ENCODE peak calls at places on chromosomes 3 and 15, in six cellular contexts. H is Caco-2, I is endothelial cell of umbilical vein, B is ovary, X is left lung, N is SJSA1. T is an unnamed sample. For H3K4me1, the result is how much of the 10 kb centered on the place peaks cover.

GRCh38 chr3:43425829-43426228 is 139.5 kb downstream of the SNRK start:
- DNase-seq in X (no peak), I (no peak), N (no peak), H (no peak), B (no peak), T (no peak)

GRCh38 chr3:63450023-63450422 is 171.9 kb downstream of the SYNPR start:
- DNase-seq in H (no peak), X (no peak), I (no peak), N (no peak), B (no peak), T (no peak)

GRCh38 chr3:26757978-26758377 is 135.4 kb downstream of the LRRC3B start:
- DNase-seq in X (no peak), B (no peak), H (no peak), I (no peak), N (no peak), T (no peak)

GRCh38 chr15:50633653-50634052 is 52.9 kb downstream of the TRPM7 start:
- DNase-seq in H (no peak), X (no peak), B (no peak), N (no peak), I (peak), T (no peak)

GRCh38 chr15:74787251-74788041 is 5.6 kb downstream of the CSK start:
- DNase-seq in N (peak), X (peak), H (no peak), I (no peak), B (no peak), T (peak)

GRCh38 chr15:73078722-73079121 is 26.5 kb downstream of the NEO1 start:
- DNase-seq in X (no peak), N (peak), H (no peak), B (no peak), I (no peak), T (no peak)

GRCh38 chr15:85541744-85542143 is 161.3 kb downstream of the AKAP13 start:
- DNase-seq in I (no peak), X (no peak), B (no peak), H (no peak), N (no peak), T (no peak)

GRCh38 chr3:14366915-14367523 is 35.4 kb upstream of the SLC6A6 start:
- DNase-seq in N (no peak), X (no peak), B (no peak), H (no peak), I (no peak), T (no peak)

GRCh38 chr3:133854264-133854663 is 41.4 kb downstream of the RAB6B start:
- DNase-seq in N (no peak), X (no peak), I (no peak), B (no peak), H (no peak), T (no peak)

GRCh38 chr3:27483117-27484001 is 825 bp downstream of the SLC4A7 start:
- DNase-seq in N (peak), B (peak), H (peak), X (peak), I (peak), T (no peak)

GRCh38 chr15:95996494-95996893 is 334.0 kb upstream of the NR2F2 start:
- DNase-seq in N (no peak), I (no peak), B (no peak), H (no peak), X (no peak), T (no peak)

GRCh38 chr15:78697449-78697848 is 56.4 kb upstream of the CHRNB4 start:
- DNase-seq in X (no peak), N (no peak), B (no peak), H (no peak), I (no peak), T (no peak)

GRCh38 chr3:51982352-51982837 is 940 bp upstream of the ACY1 start:
- DNase-seq in H (peak), N (no peak), B (no peak), X (peak), I (no peak), T (no peak)

GRCh38 chr3:135215516-135215915 is 420.5 kb downstream of the EPHB1 start:
- DNase-seq in N (no peak), X (no peak), H (no peak), I (no peak), B (no peak), T (no peak)

GRCh38 chr3:14147617-14148016 is 22.8 kb downstream of the TMEM43 start:
- DNase-seq in H (no peak), B (no peak), X (no peak), N (no peak), I (no peak), T (no peak)

GRCh38 chr3:54237109-54237508 is 114.8 kb downstream of the CACNA2D3 start:
- DNase-seq in B (no peak), H (no peak), N (no peak), I (no peak), X (no peak), T (no peak)

GRCh38 chr3:128491900-128492352 is 1.1 kb downstream of the GATA2 start:
- DNase-seq in X (no peak), I (peak), N (no peak), B (no peak), H (no peak), T (no peak)

GRCh38 chr3:37181766-37182165 is 7.4 kb upstream of the LRRFIP2 start:
- DNase-seq in I (no peak), N (no peak), B (no peak), H (no peak), X (no peak), T (no peak)

GRCh38 chr15:41825572-41826535 is 2.0 kb upstream of the JMJD7 start:
- DNase-seq in N (no peak), B (no peak), H (no peak), I (no peak), X (no peak), T (no peak)

GRCh38 chr3:20375302-20375701 is 189.3 kb upstream of the SGO1 start:
- DNase-seq in N (no peak), B (no peak), H (no peak), I (no peak), X (no peak), T (no peak)

GRCh38 chr3:63937661-63938651 is 25.8 kb upstream of the SCAANT1 start:
- DNase-seq in X (peak), B (no peak), I (no peak), N (no peak), H (peak), T (no peak)

GRCh38 chr3:64763980-64764379 is 76.2 kb upstream of the ADAMTS9 start:
- DNase-seq in B (no peak), N (no peak), H (no peak), I (no peak), X (no peak), T (no peak)

GRCh38 chr3:74592359-74592758 is 22.1 kb downstream of the CNTN3 start:
- DNase-seq in N (no peak), B (no peak), I (no peak), X (no peak), H (no peak), T (no peak)

GRCh38 chr3:150376001-150376848 is 31.9 kb upstream of the TSC22D2 start:
- DNase-seq in B (peak), X (no peak), I (peak), N (no peak), H (no peak), T (no peak)

GRCh38 chr3:129836381-129837056 is 57.0 kb downstream of the TMCC1 start:
- DNase-seq in X (no peak), I (no peak), H (no peak), N (no peak), B (no peak), T (no peak)

GRCh38 chr3:149534082-149534481 is 59.6 kb downstream of the TM4SF4 start:
- DNase-seq in N (no peak), I (no peak), B (no peak), H (no peak), X (no peak), T (no peak)

GRCh38 chr3:133928136-133928893 is 32.6 kb upstream of the RAB6B start:
- DNase-seq in H (no peak), I (no peak), B (no peak), X (no peak), N (no peak), T (no peak)

GRCh38 chr3:128009952-128010846 is 42.0 kb upstream of the SEC61A1 start:
- DNase-seq in H (no peak), N (no peak), B (no peak), X (no peak), I (no peak), T (no peak)

GRCh38 chr3:158748237-158748828 is 16.1 kb upstream of the RARRES1 start:
- DNase-seq in X (peak), H (no peak), N (no peak), B (no peak), I (peak), T (no peak)

GRCh38 chr3:71265365-71265935 is 318.1 kb downstream of the FOXP1 start:
- DNase-seq in B (no peak), I (no peak), X (no peak), N (no peak), H (no peak), T (no peak)

GRCh38 chr3:16094644-16095272 is 79.7 kb upstream of the GALNT15 start:
- DNase-seq in I (peak), B (no peak), X (no peak), H (no peak), N (no peak), T (no peak)

GRCh38 chr15:97174886-97175540 is 785.5 kb upstream of the ARRDC4 start:
- DNase-seq in B (no peak), N (no peak), I (no peak), X (no peak), H (no peak), T (no peak)

GRCh38 chr15:35673093-35673573 is 127.2 kb upstream of the DPH6 start:
- DNase-seq in B (no peak), H (peak), I (peak), X (no peak), N (no peak), T (no peak)

GRCh38 chr15:81091889-81092558 is 42.0 kb upstream of the CFAP161 start:
- DNase-seq in I (peak), H (no peak), X (no peak), B (peak), N (no peak), T (no peak)

GRCh38 chr3:42699511-42699971 is 3.1 kb downstream of the HHATL start:
- DNase-seq in B (peak), I (no peak), N (no peak), H (no peak), X (no peak), T (no peak)

DNA sequence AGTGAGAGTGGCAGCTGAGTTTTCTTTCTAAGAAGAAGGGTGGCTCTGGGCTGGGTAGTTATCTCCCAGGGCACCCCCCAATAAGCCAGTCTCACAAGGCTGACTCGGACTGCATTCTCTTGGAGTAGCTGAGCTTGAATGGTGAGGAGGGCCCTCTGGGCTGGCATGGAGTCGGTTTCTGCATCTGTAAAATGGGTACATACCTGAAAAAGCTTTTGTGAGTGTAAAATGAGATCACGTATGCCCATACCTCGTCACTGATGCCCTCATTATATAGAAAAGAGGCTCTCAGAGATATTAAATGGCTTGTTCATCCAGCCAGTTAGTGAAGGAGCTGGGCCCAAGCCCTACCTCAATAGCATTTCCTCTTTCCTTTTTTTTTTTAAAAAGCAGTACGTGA is 41.2 kb downstream of the SMAD6 start:
- DNase-seq in I (no peak), H (no peak), N (no peak), X (peak), B (no peak), T (no peak)
- H3K4me1 ChIP-seq in I (under half), H (under half), N (half or more), X (under half), B (under half), T (under half)

DNA sequence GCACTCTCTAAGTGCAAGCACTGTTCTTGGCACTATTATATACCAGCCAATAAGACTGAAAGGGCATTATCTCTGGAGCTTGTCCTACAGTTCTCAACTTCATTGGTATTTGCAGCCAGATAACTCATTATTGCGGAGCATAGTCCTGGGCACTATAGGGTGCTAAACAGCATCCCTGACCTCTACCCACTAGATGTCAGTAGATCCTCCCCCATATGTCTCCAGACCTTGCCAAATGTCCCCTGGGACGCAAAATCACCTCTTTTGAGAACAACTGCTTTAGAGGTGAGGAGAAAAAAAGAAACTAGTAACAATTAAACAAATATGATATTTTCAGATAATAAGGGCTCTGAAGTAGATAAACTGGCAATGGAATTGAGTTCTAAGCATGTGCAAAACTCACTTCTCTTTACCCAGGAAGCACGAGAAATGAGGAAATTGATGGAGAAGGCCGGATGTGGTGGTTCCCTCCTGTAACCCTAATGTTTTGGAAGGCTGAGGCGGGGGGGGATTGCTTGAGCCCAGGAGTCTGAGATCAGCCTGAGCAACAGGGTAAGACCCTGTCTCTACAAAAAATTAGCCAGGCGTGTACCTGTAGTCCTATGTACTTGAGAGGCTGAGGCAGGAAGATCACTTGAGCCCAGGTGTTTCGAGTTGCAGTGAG is 61.4 kb downstream of the FRMD4B start:
- DNase-seq in B (no peak), N (no peak), X (no peak), H (no peak), I (no peak), T (peak)
- H3K4me3 ChIP-seq in B (no peak), N (no peak), X (no peak), H (no peak), I (no peak), T (no peak)

DNA sequence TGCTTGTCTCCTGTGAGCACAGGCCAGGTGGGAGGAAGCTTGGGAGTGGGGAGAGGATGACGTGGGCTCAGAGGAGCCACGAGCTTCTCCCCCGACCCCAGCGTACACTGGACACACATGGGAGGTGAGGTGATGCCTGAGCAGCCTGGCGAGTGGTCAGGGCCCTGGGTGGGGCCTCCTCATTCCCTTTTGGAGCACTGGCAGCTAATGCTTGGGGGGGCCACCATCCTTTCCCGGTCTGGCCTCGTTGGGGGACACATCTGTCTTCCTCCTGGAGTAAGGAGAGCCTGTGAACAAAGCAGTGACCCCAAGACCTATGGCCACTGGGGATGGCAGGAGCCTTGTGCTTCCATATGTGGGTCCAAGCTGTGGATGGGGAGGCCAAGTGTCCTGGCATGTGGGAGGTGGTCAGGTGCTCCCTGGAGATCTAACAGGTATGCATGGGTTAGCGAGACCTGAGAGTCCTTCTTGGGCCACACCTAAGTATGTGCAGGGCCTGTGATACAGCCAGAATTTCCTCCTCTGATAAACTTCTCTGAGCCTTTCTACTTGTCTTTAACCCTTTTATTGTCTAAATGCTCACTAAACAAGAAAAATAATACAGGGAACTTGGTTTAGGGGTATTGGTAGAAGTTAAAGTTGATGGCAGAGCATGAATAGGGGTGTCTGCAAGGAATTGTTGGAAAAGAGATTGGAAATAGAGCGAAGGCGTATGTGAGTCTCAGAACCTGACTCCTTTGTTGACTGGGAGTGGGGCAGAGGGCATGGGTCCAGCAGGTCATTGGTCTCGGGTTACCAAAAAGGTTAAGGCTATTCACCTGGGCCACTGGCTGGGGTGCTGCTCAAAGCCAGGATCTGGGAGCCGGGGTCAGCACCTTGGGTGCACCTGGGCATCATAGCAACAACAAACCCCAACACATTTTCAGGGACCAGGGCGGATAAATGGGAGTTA is 9.6 kb downstream of the KLF13 start:
- DNase-seq in I (no peak), B (no peak), N (no peak), X (peak), H (no peak), T (no peak)
- H3K4me1 ChIP-seq in I (under half), B (under half), N (under half), X (half or more), H (under half), T (under half)

DNA sequence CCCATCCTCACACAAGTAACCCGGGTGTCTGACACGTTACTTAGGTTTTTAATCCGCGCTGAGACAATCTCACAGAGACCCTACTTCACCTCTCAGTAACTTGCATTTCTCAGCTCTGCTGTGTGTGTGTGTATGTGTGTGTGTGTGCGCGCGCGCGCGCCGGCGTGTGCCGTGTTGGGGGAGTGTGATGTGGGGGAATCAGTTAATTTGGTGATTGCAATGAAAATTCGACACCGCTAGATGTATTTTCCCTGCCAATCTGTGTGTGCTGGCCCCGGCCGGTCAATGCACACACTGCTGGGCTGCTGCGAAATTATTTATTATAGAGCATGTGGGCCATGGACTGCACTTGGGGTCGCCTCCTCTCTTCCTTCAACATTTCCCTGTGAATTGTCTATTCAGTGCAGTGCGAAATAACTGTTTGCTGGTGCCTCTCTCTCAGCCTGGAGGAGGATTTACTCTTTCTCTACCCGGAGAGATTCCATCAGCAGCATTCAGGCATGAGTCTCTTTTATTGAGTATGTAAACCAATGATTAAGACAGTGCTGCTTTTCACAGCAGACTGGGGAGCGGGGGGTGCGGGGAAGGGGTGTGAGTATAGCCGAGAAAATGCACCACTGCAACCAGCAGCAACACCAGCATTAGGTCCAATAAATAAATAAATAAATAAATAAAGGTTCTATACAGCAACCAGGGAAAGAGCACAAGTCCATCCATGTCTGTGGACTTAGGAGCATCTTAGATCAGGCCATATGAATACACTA is 2.9 kb downstream of the CADM2 start:
- DNase-seq in X (no peak), H (no peak), B (no peak), I (no peak), N (no peak), T (no peak)
- H3K4me3 ChIP-seq in X (no peak), H (no peak), B (no peak), I (no peak), N (no peak), T (peak)

GRCh38 chr3:23761440-23761896 is 44.3 kb upstream of the UBE2E1 start:
- DNase-seq in N (no peak), X (no peak), I (peak), H (peak), B (no peak), T (no peak)
- H3K4me1 ChIP-seq in N (under half), X (under half), I (under half), H (under half), B (under half), T (under half)

GRCh38 chr15:26868029-26868685 is 1.3 kb downstream of the GABRA5 start:
- DNase-seq in I (no peak), X (no peak), B (no peak), H (no peak), N (no peak), T (no peak)
- H3K4me3 ChIP-seq in I (no peak), X (no peak), B (no peak), H (no peak), N (no peak), T (peak)